ENCODE peak calls at places on chromosome 11, in ten cellular contexts. One of them, this sample, is unnamed.

GRCh38 chr11:6692128-6692527 is 9.0 kb upstream of the MRPL17 start:
- DNase-seq in left ventricle myocardium inferior: no peak
- DNase-seq in IMR-90: no peak
- DNase-seq in lower lobe of right lung: no peak
- DNase-seq in thoracic aorta: no peak
- DNase-seq in AG04449: no peak
- DNase-seq in adrenal gland: no peak
- DNase-seq in choroid plexus epithelial cell: no peak
- DNase-seq in PC-9: no peak
- DNase-seq in colonic mucosa: no peak
- DNase-seq in this sample: no peak

GRCh38 chr11:4071828-4072421 is 22.7 kb upstream of the RRM1 start:
- DNase-seq in IMR-90: no peak
- DNase-seq in lower lobe of right lung: no peak
- DNase-seq in choroid plexus epithelial cell: no peak
- DNase-seq in left ventricle myocardium inferior: no peak
- DNase-seq in AG04449: no peak
- DNase-seq in thoracic aorta: no peak
- DNase-seq in adrenal gland: no peak
- DNase-seq in colonic mucosa: no peak
- DNase-seq in PC-9: no peak
- DNase-seq in this sample: no peak

GRCh38 chr11:57792060-57792541 is 30.5 kb downstream of the CTNND1 start:
- DNase-seq in PC-9: no peak
- DNase-seq in IMR-90: peak
- DNase-seq in lower lobe of right lung: peak
- DNase-seq in AG04449: no peak
- DNase-seq in colonic mucosa: peak
- DNase-seq in thoracic aorta: peak
- DNase-seq in left ventricle myocardium inferior: peak
- DNase-seq in choroid plexus epithelial cell: peak
- DNase-seq in adrenal gland: peak
- DNase-seq in this sample: no peak

GRCh38 chr11:45411221-45411946 is 125.2 kb upstream of the SYT13 start:
- DNase-seq in left ventricle myocardium inferior: no peak
- DNase-seq in adrenal gland: no peak
- DNase-seq in IMR-90: peak
- DNase-seq in colonic mucosa: no peak
- DNase-seq in AG04449: no peak
- DNase-seq in PC-9: no peak
- DNase-seq in thoracic aorta: no peak
- DNase-seq in choroid plexus epithelial cell: peak
- DNase-seq in lower lobe of right lung: no peak
- DNase-seq in this sample: no peak

GRCh38 chr11:95157824-95158223 is 68.2 kb downstream of the ENDOD1 start:
- DNase-seq in colonic mucosa: no peak
- DNase-seq in adrenal gland: no peak
- DNase-seq in choroid plexus epithelial cell: no peak
- DNase-seq in thoracic aorta: no peak
- DNase-seq in PC-9: no peak
- DNase-seq in IMR-90: no peak
- DNase-seq in left ventricle myocardium inferior: no peak
- DNase-seq in lower lobe of right lung: no peak
- DNase-seq in AG04449: no peak
- DNase-seq in this sample: no peak

GRCh38 chr11:20980736-20981135 is 311.4 kb downstream of the NELL1 start:
- DNase-seq in colonic mucosa: no peak
- DNase-seq in left ventricle myocardium inferior: no peak
- DNase-seq in adrenal gland: no peak
- DNase-seq in IMR-90: no peak
- DNase-seq in choroid plexus epithelial cell: no peak
- DNase-seq in PC-9: no peak
- DNase-seq in lower lobe of right lung: no peak
- DNase-seq in thoracic aorta: no peak
- DNase-seq in AG04449: no peak
- DNase-seq in this sample: peak

GRCh38 chr11:1932681-1933080 is 13.2 kb downstream of the TNNT3 start:
- DNase-seq in AG04449: no peak
- DNase-seq in colonic mucosa: no peak
- DNase-seq in left ventricle myocardium inferior: no peak
- DNase-seq in PC-9: no peak
- DNase-seq in choroid plexus epithelial cell: no peak
- DNase-seq in thoracic aorta: no peak
- DNase-seq in lower lobe of right lung: no peak
- DNase-seq in adrenal gland: no peak
- DNase-seq in IMR-90: no peak
- DNase-seq in this sample: no peak

GRCh38 chr11:69397732-69398131 is 83.7 kb upstream of the LINC01488 start:
- DNase-seq in colonic mucosa: no peak
- DNase-seq in AG04449: no peak
- DNase-seq in choroid plexus epithelial cell: no peak
- DNase-seq in adrenal gland: no peak
- DNase-seq in lower lobe of right lung: no peak
- DNase-seq in IMR-90: no peak
- DNase-seq in thoracic aorta: no peak
- DNase-seq in PC-9: no peak
- DNase-seq in left ventricle myocardium inferior: no peak
- DNase-seq in this sample: no peak

GRCh38 chr11:126348806-126349582 is 6.5 kb upstream of the ST3GAL4 start:
- DNase-seq in PC-9: no peak
- DNase-seq in AG04449: no peak
- DNase-seq in IMR-90: peak
- DNase-seq in adrenal gland: no peak
- DNase-seq in thoracic aorta: no peak
- DNase-seq in left ventricle myocardium inferior: peak
- DNase-seq in choroid plexus epithelial cell: peak
- DNase-seq in colonic mucosa: no peak
- DNase-seq in lower lobe of right lung: no peak
- DNase-seq in this sample: no peak

GRCh38 chr11:93540337-93540736 is 2.9 kb downstream of the SMCO4 start:
- DNase-seq in choroid plexus epithelial cell: no peak
- DNase-seq in adrenal gland: peak
- DNase-seq in lower lobe of right lung: no peak
- DNase-seq in IMR-90: no peak
- DNase-seq in PC-9: no peak
- DNase-seq in left ventricle myocardium inferior: no peak
- DNase-seq in thoracic aorta: no peak
- DNase-seq in colonic mucosa: no peak
- DNase-seq in AG04449: no peak
- DNase-seq in this sample: no peak

GRCh38 chr11:93541154-93541553 is 2.0 kb downstream of the SMCO4 start:
- DNase-seq in PC-9: no peak
- DNase-seq in lower lobe of right lung: no peak
- DNase-seq in left ventricle myocardium inferior: no peak
- DNase-seq in AG04449: no peak
- DNase-seq in choroid plexus epithelial cell: no peak
- DNase-seq in thoracic aorta: no peak
- DNase-seq in adrenal gland: peak
- DNase-seq in IMR-90: no peak
- DNase-seq in colonic mucosa: no peak
- DNase-seq in this sample: no peak

GRCh38 chr11:93536346-93536871 is 6.8 kb downstream of the SMCO4 start:
- DNase-seq in IMR-90: no peak
- DNase-seq in AG04449: no peak
- DNase-seq in thoracic aorta: no peak
- DNase-seq in PC-9: no peak
- DNase-seq in choroid plexus epithelial cell: no peak
- DNase-seq in colonic mucosa: no peak
- DNase-seq in adrenal gland: no peak
- DNase-seq in left ventricle myocardium inferior: peak
- DNase-seq in lower lobe of right lung: no peak
- DNase-seq in this sample: no peak

GRCh38 chr11:93537022-93537421 is 6.2 kb downstream of the SMCO4 start:
- DNase-seq in AG04449: no peak
- DNase-seq in adrenal gland: peak
- DNase-seq in PC-9: no peak
- DNase-seq in lower lobe of right lung: no peak
- DNase-seq in choroid plexus epithelial cell: no peak
- DNase-seq in left ventricle myocardium inferior: peak
- DNase-seq in thoracic aorta: no peak
- DNase-seq in IMR-90: no peak
- DNase-seq in colonic mucosa: no peak
- DNase-seq in this sample: no peak

DNA sequence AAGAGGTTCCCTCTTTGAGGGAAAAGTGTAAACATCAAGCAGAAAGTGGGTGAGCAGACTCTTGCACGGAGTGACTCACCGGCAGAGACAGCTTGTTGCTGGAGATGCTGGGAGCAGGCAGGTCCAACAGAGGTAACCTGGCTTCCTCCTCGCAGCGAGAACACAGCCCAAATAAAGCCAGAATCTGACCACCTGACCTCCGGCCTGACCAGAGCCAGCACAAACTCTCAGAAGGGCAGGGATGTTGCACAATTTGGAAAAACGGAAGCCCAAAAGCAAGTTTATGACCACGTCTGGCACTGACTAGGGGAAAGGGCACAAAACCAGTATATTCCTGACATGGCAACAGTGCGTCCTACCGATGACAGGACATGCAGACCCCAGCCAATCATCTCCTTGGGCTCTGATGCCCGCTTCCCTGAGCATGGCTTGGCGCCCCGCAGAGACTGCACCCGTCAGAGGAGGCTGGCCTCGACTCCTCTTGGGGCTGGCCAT is 5.4 kb downstream of the SMCO4 start:
- DNase-seq in lower lobe of right lung: peak
- DNase-seq in adrenal gland: peak
- DNase-seq in AG04449: no peak
- DNase-seq in thoracic aorta: peak
- DNase-seq in left ventricle myocardium inferior: no peak
- DNase-seq in PC-9: peak
- DNase-seq in choroid plexus epithelial cell: peak
- DNase-seq in colonic mucosa: no peak
- DNase-seq in IMR-90: peak
- DNase-seq in this sample: no peak
- H3K4me3 ChIP-seq in lower lobe of right lung: peak
- H3K4me3 ChIP-seq in adrenal gland: no peak
- H3K4me3 ChIP-seq in AG04449: no peak
- H3K4me3 ChIP-seq in thoracic aorta: peak
- H3K4me3 ChIP-seq in left ventricle myocardium inferior: peak
- H3K4me3 ChIP-seq in PC-9: no peak
- H3K4me3 ChIP-seq in choroid plexus epithelial cell: no peak
- H3K4me3 ChIP-seq in colonic mucosa: no peak
- H3K4me3 ChIP-seq in IMR-90: no peak
- H3K4me3 ChIP-seq in this sample: no peak

GRCh38 chr11:73530109-73530508 is 67.8 kb downstream of the FAM168A start:
- DNase-seq in left ventricle myocardium inferior: no peak
- DNase-seq in IMR-90: no peak
- DNase-seq in choroid plexus epithelial cell: peak
- DNase-seq in colonic mucosa: peak
- DNase-seq in AG04449: no peak
- DNase-seq in adrenal gland: no peak
- DNase-seq in lower lobe of right lung: no peak
- DNase-seq in thoracic aorta: no peak
- DNase-seq in PC-9: no peak
- DNase-seq in this sample: no peak
- TF ChIP-seq CTCF in left ventricle myocardium inferior: peak
- TF ChIP-seq CTCF in IMR-90: no peak
- TF ChIP-seq CTCF in choroid plexus epithelial cell: peak
- TF ChIP-seq CTCF in colonic mucosa: peak
- TF ChIP-seq CTCF in AG04449: peak
- TF ChIP-seq CTCF in adrenal gland: no peak
- TF ChIP-seq CTCF in lower lobe of right lung: peak
- TF ChIP-seq CTCF in thoracic aorta: no peak
- TF ChIP-seq CTCF in PC-9: no peak
- TF ChIP-seq CTCF in this sample: peak

DNA sequence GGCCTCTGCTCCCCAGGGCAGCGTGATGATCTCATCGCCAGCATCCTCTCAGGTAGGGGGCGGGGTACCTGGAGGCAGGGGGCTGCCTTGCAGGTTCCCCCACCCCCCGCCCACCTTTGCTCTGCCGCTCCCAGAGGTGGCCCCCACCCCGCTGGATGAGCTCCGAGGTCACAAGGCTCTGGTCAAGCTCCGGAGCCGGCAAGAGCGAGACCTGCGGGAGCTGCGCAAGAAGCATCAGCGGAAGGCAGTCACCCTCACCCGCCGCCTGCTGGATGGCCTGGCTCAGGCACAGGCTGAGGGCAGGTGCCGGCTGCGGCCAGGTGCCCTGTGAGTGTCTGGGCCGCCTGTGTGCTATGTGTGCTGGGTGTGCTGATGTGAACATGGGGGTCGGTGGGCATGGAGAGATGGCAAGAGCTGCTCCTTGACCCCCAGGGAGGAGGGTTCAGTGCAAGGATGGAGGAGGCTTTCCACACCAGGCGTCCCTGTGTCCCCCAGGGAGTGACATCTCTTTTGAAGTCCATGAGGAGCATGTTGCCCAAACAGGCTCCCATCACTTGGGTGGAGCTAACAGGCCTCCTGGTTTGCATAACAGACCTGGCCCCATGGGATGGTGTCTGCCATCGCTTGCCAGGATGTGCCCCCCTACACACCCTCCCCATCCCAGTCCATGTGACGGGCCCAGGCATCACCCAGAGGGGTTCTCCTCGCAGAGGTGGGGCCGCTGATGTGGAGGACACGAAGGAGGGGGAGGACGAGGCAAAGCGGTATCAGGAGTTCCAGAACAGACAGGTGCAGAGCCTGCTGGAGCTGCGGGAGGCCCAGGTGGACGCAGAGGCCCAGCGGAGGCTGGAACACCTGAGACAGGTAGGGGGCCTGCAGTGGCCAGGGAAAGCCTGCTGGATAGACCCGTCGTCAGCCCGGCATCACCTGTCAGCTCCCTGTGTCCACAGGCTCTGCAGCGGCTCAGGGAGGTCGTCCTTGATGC is 14.1 kb downstream of the PLCB3 start:
- DNase-seq in colonic mucosa: no peak
- DNase-seq in left ventricle myocardium inferior: no peak
- DNase-seq in IMR-90: no peak
- DNase-seq in AG04449: no peak
- DNase-seq in adrenal gland: no peak
- DNase-seq in PC-9: no peak
- DNase-seq in lower lobe of right lung: no peak
- DNase-seq in thoracic aorta: no peak
- DNase-seq in choroid plexus epithelial cell: no peak
- DNase-seq in this sample: no peak
- H3K4me3 ChIP-seq in colonic mucosa: no peak
- H3K4me3 ChIP-seq in left ventricle myocardium inferior: no peak
- H3K4me3 ChIP-seq in IMR-90: no peak
- H3K4me3 ChIP-seq in AG04449: no peak
- H3K4me3 ChIP-seq in adrenal gland: no peak
- H3K4me3 ChIP-seq in PC-9: no peak
- H3K4me3 ChIP-seq in lower lobe of right lung: no peak
- H3K4me3 ChIP-seq in thoracic aorta: no peak
- H3K4me3 ChIP-seq in choroid plexus epithelial cell: no peak
- H3K4me3 ChIP-seq in this sample: no peak

DNA sequence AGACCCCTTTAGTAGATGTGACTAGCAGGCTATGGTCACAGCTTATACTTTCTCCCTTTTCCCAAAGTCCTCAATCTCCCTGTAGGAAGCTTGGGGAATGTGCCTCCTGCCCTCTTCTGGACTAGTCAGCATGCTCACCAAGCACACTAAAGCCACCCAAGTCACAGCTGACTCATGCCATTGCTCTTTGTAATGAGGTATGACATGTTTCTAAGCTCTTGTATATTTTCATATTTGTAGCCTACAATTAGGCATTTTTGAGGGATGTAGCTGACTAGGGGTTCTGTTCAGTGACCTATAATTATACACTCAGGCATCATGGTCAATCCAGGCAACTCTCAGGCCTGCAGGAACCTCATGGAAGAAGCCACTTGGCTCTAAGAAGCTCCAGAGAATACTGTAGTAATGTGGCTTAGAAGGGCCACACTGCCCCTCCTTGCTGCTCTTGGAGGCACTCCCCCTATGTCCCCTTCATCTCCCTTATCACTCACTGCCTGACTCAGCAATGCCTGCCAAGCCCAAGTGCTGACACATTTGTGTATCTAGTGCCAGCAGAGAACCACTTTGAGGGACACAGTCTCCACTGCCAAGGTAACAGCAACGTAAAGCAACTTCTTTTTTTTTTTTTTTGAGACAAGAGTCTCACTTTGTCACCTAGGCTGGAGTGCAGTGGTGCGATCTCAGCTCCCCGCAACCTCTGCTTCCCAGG is 86.2 kb downstream of the RPL27A start:
- DNase-seq in thoracic aorta: peak
- DNase-seq in IMR-90: peak
- DNase-seq in left ventricle myocardium inferior: peak
- DNase-seq in PC-9: peak
- DNase-seq in colonic mucosa: no peak
- DNase-seq in AG04449: peak
- DNase-seq in adrenal gland: peak
- DNase-seq in lower lobe of right lung: no peak
- DNase-seq in choroid plexus epithelial cell: peak
- DNase-seq in this sample: peak
- TF ChIP-seq CTCF in thoracic aorta: peak
- TF ChIP-seq CTCF in IMR-90: peak
- TF ChIP-seq CTCF in left ventricle myocardium inferior: peak
- TF ChIP-seq CTCF in PC-9: peak
- TF ChIP-seq CTCF in colonic mucosa: no peak
- TF ChIP-seq CTCF in AG04449: peak
- TF ChIP-seq CTCF in adrenal gland: peak
- TF ChIP-seq CTCF in lower lobe of right lung: peak
- TF ChIP-seq CTCF in choroid plexus epithelial cell: peak
- TF ChIP-seq CTCF in this sample: peak

This sample was measured in epithelial cell of proximal tubule.